ENCODE peak calls at places on chromosomes 2 and 18, in ten cellular contexts. One of them, this sample, is unnamed.
A peak's percentile ranks its signal among the peaks of the same experiment; 100 is the strongest.

GRCh38 chr2:203551653-203552250 is 16.7 kb upstream of the RAPH1 start:
- DNase-seq in cardiac muscle cell: no peak
- DNase-seq in AG04450: no peak
- DNase-seq in kidney: no peak
- DNase-seq in fibroblast of pulmonary artery: peak; percentile 85
- DNase-seq in thoracic aorta: no peak
- DNase-seq in cardiac fibroblast: peak; percentile 76
- DNase-seq in kidney epithelial cell: no peak
- DNase-seq in left ventricle myocardium inferior: no peak
- DNase-seq in SK-N-SH: no peak
- DNase-seq in this sample: no peak

GRCh38 chr2:67867735-67868134 is 195.1 kb downstream of the C1D start:
- DNase-seq in cardiac muscle cell: no peak
- DNase-seq in AG04450: peak; percentile 18
- DNase-seq in kidney: no peak
- DNase-seq in fibroblast of pulmonary artery: peak; percentile 18
- DNase-seq in thoracic aorta: no peak
- DNase-seq in cardiac fibroblast: peak; percentile 5
- DNase-seq in kidney epithelial cell: no peak
- DNase-seq in left ventricle myocardium inferior: no peak
- DNase-seq in SK-N-SH: no peak
- DNase-seq in this sample: no peak

GRCh38 chr2:86791574-86791973 is 861 bp upstream of the CD8A start:
- DNase-seq in cardiac muscle cell: no peak
- DNase-seq in AG04450: no peak
- DNase-seq in kidney: no peak
- DNase-seq in fibroblast of pulmonary artery: no peak
- DNase-seq in thoracic aorta: no peak
- DNase-seq in cardiac fibroblast: no peak
- DNase-seq in kidney epithelial cell: no peak
- DNase-seq in left ventricle myocardium inferior: no peak
- DNase-seq in SK-N-SH: peak; percentile 27
- DNase-seq in this sample: no peak

GRCh38 chr2:26649322-26649721 is 8.2 kb upstream of the CIB4 start:
- DNase-seq in cardiac muscle cell: no peak
- DNase-seq in AG04450: no peak
- DNase-seq in kidney: no peak
- DNase-seq in fibroblast of pulmonary artery: no peak
- DNase-seq in thoracic aorta: no peak
- DNase-seq in cardiac fibroblast: no peak
- DNase-seq in kidney epithelial cell: no peak
- DNase-seq in left ventricle myocardium inferior: no peak
- DNase-seq in SK-N-SH: no peak
- DNase-seq in this sample: no peak

GRCh38 chr18:53850918-53851317 is 373.6 kb downstream of the MBD2 start:
- DNase-seq in cardiac muscle cell: no peak
- DNase-seq in AG04450: no peak
- DNase-seq in kidney: no peak
- DNase-seq in fibroblast of pulmonary artery: no peak
- DNase-seq in thoracic aorta: no peak
- DNase-seq in cardiac fibroblast: no peak
- DNase-seq in kidney epithelial cell: no peak
- DNase-seq in left ventricle myocardium inferior: no peak
- DNase-seq in SK-N-SH: no peak
- DNase-seq in this sample: no peak

GRCh38 chr2:225282858-225283693 is 116.4 kb upstream of the NYAP2 start:
- DNase-seq in cardiac muscle cell: peak; percentile 45
- DNase-seq in AG04450: no peak
- DNase-seq in kidney: no peak
- DNase-seq in fibroblast of pulmonary artery: peak; percentile 16
- DNase-seq in thoracic aorta: no peak
- DNase-seq in cardiac fibroblast: peak; percentile 7
- DNase-seq in kidney epithelial cell: peak; percentile 7
- DNase-seq in left ventricle myocardium inferior: no peak
- DNase-seq in SK-N-SH: peak; percentile 33
- DNase-seq in this sample: peak; percentile 22

GRCh38 chr18:73674466-73674865 is 473.2 kb downstream of the FBXO15 start:
- DNase-seq in cardiac muscle cell: no peak
- DNase-seq in AG04450: no peak
- DNase-seq in kidney: no peak
- DNase-seq in fibroblast of pulmonary artery: no peak
- DNase-seq in thoracic aorta: no peak
- DNase-seq in cardiac fibroblast: no peak
- DNase-seq in kidney epithelial cell: no peak
- DNase-seq in left ventricle myocardium inferior: no peak
- DNase-seq in SK-N-SH: no peak
- DNase-seq in this sample: no peak

GRCh38 chr18:56890632-56891031 is 239.5 kb downstream of the WDR7 start:
- DNase-seq in cardiac muscle cell: no peak
- DNase-seq in AG04450: peak; percentile 73
- DNase-seq in kidney: no peak
- DNase-seq in fibroblast of pulmonary artery: peak; percentile 81
- DNase-seq in thoracic aorta: no peak
- DNase-seq in cardiac fibroblast: peak; percentile 57
- DNase-seq in kidney epithelial cell: peak; percentile 92
- DNase-seq in left ventricle myocardium inferior: no peak
- DNase-seq in SK-N-SH: no peak
- DNase-seq in this sample: no peak

GRCh38 chr2:62147610-62148301 is 48.2 kb upstream of the B3GNT2 start:
- DNase-seq in cardiac muscle cell: no peak
- DNase-seq in AG04450: peak; percentile 18
- DNase-seq in kidney: no peak
- DNase-seq in fibroblast of pulmonary artery: peak; percentile 92
- DNase-seq in thoracic aorta: no peak
- DNase-seq in cardiac fibroblast: peak; percentile 81
- DNase-seq in kidney epithelial cell: no peak
- DNase-seq in left ventricle myocardium inferior: no peak
- DNase-seq in SK-N-SH: no peak
- DNase-seq in this sample: no peak

GRCh38 chr2:158688722-158689121 is 106.4 kb upstream of the DAPL1 start:
- DNase-seq in cardiac muscle cell: no peak
- DNase-seq in AG04450: no peak
- DNase-seq in kidney: no peak
- DNase-seq in fibroblast of pulmonary artery: peak; percentile 55
- DNase-seq in thoracic aorta: no peak
- DNase-seq in cardiac fibroblast: peak; percentile 41
- DNase-seq in kidney epithelial cell: peak; percentile 76
- DNase-seq in left ventricle myocardium inferior: no peak
- DNase-seq in SK-N-SH: no peak
- DNase-seq in this sample: no peak

GRCh38 chr2:149042881-149043280 is 4.4 kb downstream of the LYPD6B start:
- DNase-seq in cardiac muscle cell: no peak
- DNase-seq in AG04450: no peak
- DNase-seq in kidney: no peak
- DNase-seq in fibroblast of pulmonary artery: no peak
- DNase-seq in thoracic aorta: no peak
- DNase-seq in cardiac fibroblast: no peak
- DNase-seq in kidney epithelial cell: no peak
- DNase-seq in left ventricle myocardium inferior: no peak
- DNase-seq in SK-N-SH: no peak
- DNase-seq in this sample: no peak

GRCh38 chr2:239323473-239323872 is 77.3 kb downstream of the HDAC4 start:
- DNase-seq in cardiac muscle cell: no peak
- DNase-seq in AG04450: no peak
- DNase-seq in kidney: no peak
- DNase-seq in fibroblast of pulmonary artery: no peak
- DNase-seq in thoracic aorta: no peak
- DNase-seq in cardiac fibroblast: no peak
- DNase-seq in kidney epithelial cell: no peak
- DNase-seq in left ventricle myocardium inferior: no peak
- DNase-seq in SK-N-SH: peak; percentile 6
- DNase-seq in this sample: no peak

GRCh38 chr18:31206787-31207381 is 44.2 kb upstream of the DSC1 start:
- DNase-seq in cardiac muscle cell: no peak
- DNase-seq in AG04450: no peak
- DNase-seq in kidney: peak; percentile 92
- DNase-seq in fibroblast of pulmonary artery: peak; percentile 3
- DNase-seq in thoracic aorta: peak; percentile 11
- DNase-seq in cardiac fibroblast: peak; percentile 5
- DNase-seq in kidney epithelial cell: peak; percentile 86
- DNase-seq in left ventricle myocardium inferior: peak; percentile 46
- DNase-seq in SK-N-SH: peak; percentile 2
- DNase-seq in this sample: peak; percentile 47

GRCh38 chr2:151809073-151809383 is 19.2 kb downstream of the ARL5A start:
- DNase-seq in cardiac muscle cell: no peak
- DNase-seq in AG04450: no peak
- DNase-seq in kidney: no peak
- DNase-seq in fibroblast of pulmonary artery: no peak
- DNase-seq in thoracic aorta: no peak
- DNase-seq in cardiac fibroblast: no peak
- DNase-seq in kidney epithelial cell: no peak
- DNase-seq in left ventricle myocardium inferior: no peak
- DNase-seq in SK-N-SH: no peak
- DNase-seq in this sample: no peak

GRCh38 chr2:32632089-32632488 is 4.2 kb downstream of the TTC27 start:
- DNase-seq in cardiac muscle cell: no peak
- DNase-seq in AG04450: no peak
- DNase-seq in kidney: no peak
- DNase-seq in fibroblast of pulmonary artery: peak; percentile 40
- DNase-seq in thoracic aorta: no peak
- DNase-seq in cardiac fibroblast: peak; percentile 40
- DNase-seq in kidney epithelial cell: peak; percentile 7
- DNase-seq in left ventricle myocardium inferior: no peak
- DNase-seq in SK-N-SH: no peak
- DNase-seq in this sample: no peak
- TF ChIP-seq CTCF in cardiac muscle cell: no peak
- TF ChIP-seq CTCF in AG04450: no peak
- TF ChIP-seq CTCF in kidney: no peak
- TF ChIP-seq CTCF in fibroblast of pulmonary artery: no peak
- TF ChIP-seq CTCF in thoracic aorta: no peak
- TF ChIP-seq CTCF in cardiac fibroblast: no peak
- TF ChIP-seq CTCF in kidney epithelial cell: no peak
- TF ChIP-seq CTCF in left ventricle myocardium inferior: no peak
- TF ChIP-seq CTCF in SK-N-SH: no peak
- TF ChIP-seq CTCF in this sample: no peak

GRCh38 chr2:190338453-190338852 is 4.9 kb upstream of the INPP1 start:
- DNase-seq in cardiac muscle cell: no peak
- DNase-seq in AG04450: no peak
- DNase-seq in kidney: no peak
- DNase-seq in fibroblast of pulmonary artery: no peak
- DNase-seq in thoracic aorta: no peak
- DNase-seq in cardiac fibroblast: no peak
- DNase-seq in kidney epithelial cell: no peak
- DNase-seq in left ventricle myocardium inferior: no peak
- DNase-seq in SK-N-SH: no peak
- DNase-seq in this sample: no peak
- TF ChIP-seq CTCF in cardiac muscle cell: no peak
- TF ChIP-seq CTCF in AG04450: no peak
- TF ChIP-seq CTCF in kidney: no peak
- TF ChIP-seq CTCF in fibroblast of pulmonary artery: no peak
- TF ChIP-seq CTCF in thoracic aorta: no peak
- TF ChIP-seq CTCF in cardiac fibroblast: no peak
- TF ChIP-seq CTCF in kidney epithelial cell: no peak
- TF ChIP-seq CTCF in left ventricle myocardium inferior: no peak
- TF ChIP-seq CTCF in SK-N-SH: peak; percentile 7
- TF ChIP-seq CTCF in this sample: no peak

DNA sequence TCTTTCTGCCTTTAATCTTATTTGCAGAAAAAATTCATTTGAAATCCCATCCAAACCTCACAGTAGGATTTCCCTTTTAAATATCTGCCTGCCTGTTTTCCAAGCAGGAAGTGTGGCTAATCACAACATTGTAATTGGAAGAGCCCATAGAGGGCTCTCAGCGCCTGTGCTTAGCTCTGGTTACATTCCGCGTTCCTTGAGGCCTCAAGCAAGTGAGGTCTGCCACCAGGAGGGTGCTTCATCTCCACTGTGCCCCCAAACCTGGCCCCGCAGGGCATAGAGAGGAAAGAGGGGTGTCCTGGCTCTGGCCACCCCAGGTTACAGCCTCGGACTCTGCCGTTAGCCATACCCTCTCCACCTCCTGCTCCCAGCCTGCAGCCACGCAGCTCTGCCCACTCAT is 214.8 kb downstream of the SP3 start:
- DNase-seq in cardiac muscle cell: peak; percentile 73
- DNase-seq in AG04450: no peak
- DNase-seq in kidney: no peak
- DNase-seq in fibroblast of pulmonary artery: peak; percentile 36
- DNase-seq in thoracic aorta: no peak
- DNase-seq in cardiac fibroblast: peak; percentile 60
- DNase-seq in kidney epithelial cell: peak; percentile 12
- DNase-seq in left ventricle myocardium inferior: no peak
- DNase-seq in SK-N-SH: no peak
- DNase-seq in this sample: no peak
- TF ChIP-seq CTCF in cardiac muscle cell: peak; percentile 30
- TF ChIP-seq CTCF in AG04450: peak; percentile 26
- TF ChIP-seq CTCF in kidney: no peak
- TF ChIP-seq CTCF in fibroblast of pulmonary artery: peak; percentile 21
- TF ChIP-seq CTCF in thoracic aorta: no peak
- TF ChIP-seq CTCF in cardiac fibroblast: no peak
- TF ChIP-seq CTCF in kidney epithelial cell: peak; percentile 37
- TF ChIP-seq CTCF in left ventricle myocardium inferior: peak; percentile 18
- TF ChIP-seq CTCF in SK-N-SH: no peak
- TF ChIP-seq CTCF in this sample: no peak

GRCh38 chr2:122341007-122341406 is 585.6 kb downstream of the TSN start:
- DNase-seq in cardiac muscle cell: no peak
- DNase-seq in AG04450: no peak
- DNase-seq in kidney: no peak
- DNase-seq in fibroblast of pulmonary artery: peak; percentile 78
- DNase-seq in thoracic aorta: no peak
- DNase-seq in cardiac fibroblast: peak; percentile 59
- DNase-seq in kidney epithelial cell: peak; percentile 45
- DNase-seq in left ventricle myocardium inferior: no peak
- DNase-seq in SK-N-SH: no peak
- DNase-seq in this sample: no peak

GRCh38 chr2:122340246-122340645 is 584.8 kb downstream of the TSN start:
- DNase-seq in cardiac muscle cell: no peak
- DNase-seq in AG04450: no peak
- DNase-seq in kidney: no peak
- DNase-seq in fibroblast of pulmonary artery: no peak
- DNase-seq in thoracic aorta: no peak
- DNase-seq in cardiac fibroblast: no peak
- DNase-seq in kidney epithelial cell: no peak
- DNase-seq in left ventricle myocardium inferior: no peak
- DNase-seq in SK-N-SH: no peak
- DNase-seq in this sample: peak; percentile 23

GRCh38 chr2:122338000-122338399 is 582.5 kb downstream of the TSN start:
- DNase-seq in cardiac muscle cell: no peak
- DNase-seq in AG04450: no peak
- DNase-seq in kidney: no peak
- DNase-seq in fibroblast of pulmonary artery: no peak
- DNase-seq in thoracic aorta: no peak
- DNase-seq in cardiac fibroblast: no peak
- DNase-seq in kidney epithelial cell: no peak
- DNase-seq in left ventricle myocardium inferior: no peak
- DNase-seq in SK-N-SH: no peak
- DNase-seq in this sample: no peak
- TF ChIP-seq CTCF in cardiac muscle cell: no peak
- TF ChIP-seq CTCF in AG04450: no peak
- TF ChIP-seq CTCF in kidney: no peak
- TF ChIP-seq CTCF in fibroblast of pulmonary artery: no peak
- TF ChIP-seq CTCF in thoracic aorta: no peak
- TF ChIP-seq CTCF in cardiac fibroblast: no peak
- TF ChIP-seq CTCF in kidney epithelial cell: no peak
- TF ChIP-seq CTCF in left ventricle myocardium inferior: no peak
- TF ChIP-seq CTCF in SK-N-SH: no peak
- TF ChIP-seq CTCF in this sample: no peak

GRCh38 chr2:112818094-112818902 is 18.3 kb downstream of the IL1B start:
- DNase-seq in cardiac muscle cell: no peak
- DNase-seq in AG04450: no peak
- DNase-seq in kidney: no peak
- DNase-seq in fibroblast of pulmonary artery: peak; percentile 45
- DNase-seq in thoracic aorta: no peak
- DNase-seq in cardiac fibroblast: no peak
- DNase-seq in kidney epithelial cell: no peak
- DNase-seq in left ventricle myocardium inferior: no peak
- DNase-seq in SK-N-SH: peak; percentile 17
- DNase-seq in this sample: no peak
- TF ChIP-seq CTCF in cardiac muscle cell: no peak
- TF ChIP-seq CTCF in AG04450: no peak
- TF ChIP-seq CTCF in kidney: no peak
- TF ChIP-seq CTCF in fibroblast of pulmonary artery: no peak
- TF ChIP-seq CTCF in thoracic aorta: no peak
- TF ChIP-seq CTCF in cardiac fibroblast: no peak
- TF ChIP-seq CTCF in kidney epithelial cell: no peak
- TF ChIP-seq CTCF in left ventricle myocardium inferior: no peak
- TF ChIP-seq CTCF in SK-N-SH: no peak
- TF ChIP-seq CTCF in this sample: no peak